ENCODE peak calls at places on chromosomes 1 and 21, in eight cellular contexts. V, S, Y, N, K, A, F and D are unnamed samples.

GRCh38 chr1:68497358-68497698 is 446 bp upstream of the DEPDC1 start:
- DNase-seq in V (no peak), S (no peak), Y (no peak), N (no peak), K (no peak), A (no peak), F (no peak), D (no peak)

GRCh38 chr1:32184639-32185038 is 5.2 kb downstream of the TXLNA start:
- DNase-seq in V (no peak), S (no peak), Y (no peak), N (no peak), K (no peak), A (no peak), F (no peak), D (no peak)

GRCh38 chr1:151130837-151131586 is 15.4 kb downstream of the SEMA6C start:
- DNase-seq in V (no peak), S (peak), Y (no peak), N (no peak), K (peak), A (peak), F (peak), D (no peak)

GRCh38 chr21:37181059-37181458 is 86.1 kb downstream of the VPS26C start:
- DNase-seq in V (no peak), S (no peak), Y (no peak), N (no peak), K (no peak), A (no peak), F (no peak), D (no peak)

GRCh38 chr1:68149907-68150306 is 82.4 kb downstream of the WLS start:
- DNase-seq in V (no peak), S (no peak), Y (no peak), N (no peak), K (no peak), A (no peak), F (peak), D (no peak)

GRCh38 chr1:237042892-237043576 is 1.1 kb downstream of the RYR2 start:
- DNase-seq in V (no peak), S (peak), Y (no peak), N (no peak), K (no peak), A (no peak), F (peak), D (no peak)

GRCh38 chr1:149936076-149936991 is at the start of gene MTMR11:
- DNase-seq in V (no peak), S (peak), Y (no peak), N (no peak), K (peak), A (no peak), F (peak), D (peak)

GRCh38 chr1:230878584-230878975 is 10.3 kb upstream of the C1orf198 start:
- DNase-seq in V (no peak), S (peak), Y (no peak), N (no peak), K (no peak), A (no peak), F (no peak), D (no peak)

GRCh38 chr21:15667010-15667409 is 62.8 kb upstream of the USP25 start:
- DNase-seq in V (no peak), S (peak), Y (no peak), N (no peak), K (no peak), A (no peak), F (no peak), D (peak)

GRCh38 chr1:12448746-12449177 is 169.2 kb downstream of the DHRS3 start:
- DNase-seq in V (no peak), S (peak), Y (no peak), N (peak), K (peak), A (no peak), F (no peak), D (no peak)

GRCh38 chr1:20899154-20899972 is 112.3 kb upstream of the HP1BP3 start:
- DNase-seq in V (no peak), S (no peak), Y (no peak), N (no peak), K (no peak), A (no peak), F (no peak), D (peak)
- TF ChIP-seq EZH2 in V (no peak), S (no peak), Y (no peak), N (no peak), K (no peak), A (no peak), F (no peak), D (no peak)

GRCh38 chr1:1259948-1260614 is 13.6 kb upstream of the C1QTNF12 start:
- DNase-seq in V (no peak), S (no peak), Y (no peak), N (no peak), K (no peak), A (no peak), F (no peak), D (no peak)

GRCh38 chr1:1260843-1261560 is 12.7 kb downstream of the UBE2J2 start:
- DNase-seq in V (no peak), S (no peak), Y (no peak), N (no peak), K (no peak), A (no peak), F (no peak), D (no peak)

GRCh38 chr1:1264026-1264425 is 9.6 kb downstream of the UBE2J2 start:
- DNase-seq in V (no peak), S (no peak), Y (no peak), N (no peak), K (no peak), A (no peak), F (no peak), D (no peak)

GRCh38 chr1:1264868-1265272 is 8.8 kb downstream of the UBE2J2 start:
- DNase-seq in V (no peak), S (peak), Y (no peak), N (no peak), K (peak), A (no peak), F (peak), D (peak)

DNA sequence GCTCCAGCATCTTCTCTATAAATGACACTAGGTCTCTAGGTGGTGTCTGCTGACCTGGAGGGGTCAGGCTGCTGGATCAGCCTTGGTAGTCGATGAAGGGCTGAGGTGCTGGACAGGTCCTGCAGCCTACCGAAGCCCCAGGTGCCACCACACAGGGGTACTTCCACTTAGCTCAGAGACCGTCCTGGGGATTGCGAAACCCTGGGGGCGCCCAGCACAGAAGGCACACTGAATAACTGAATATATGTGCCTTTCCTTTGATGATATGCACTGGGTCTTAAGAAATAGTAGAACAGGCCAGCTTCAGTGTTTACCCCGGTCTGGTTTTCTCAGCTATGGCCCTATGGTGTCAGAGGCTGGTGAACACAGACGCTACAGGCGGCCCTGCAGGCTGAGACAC is 10.9 kb downstream of the UBE2J2 start:
- DNase-seq in V (no peak), S (no peak), Y (no peak), N (no peak), K (no peak), A (no peak), F (no peak), D (no peak)
- H3K4me2 ChIP-seq in V (no peak), S (no peak), Y (no peak), N (no peak), K (no peak), A (no peak), F (no peak), D (no peak)

GRCh38 chr1:156387899-156388813 is 19.1 kb downstream of the RHBG start:
- DNase-seq in V (no peak), S (no peak), Y (no peak), N (peak), K (no peak), A (no peak), F (peak), D (no peak)

GRCh38 chr1:156386949-156387898 is 18.2 kb downstream of the RHBG start:
- DNase-seq in V (no peak), S (no peak), Y (no peak), N (no peak), K (no peak), A (no peak), F (no peak), D (no peak)

GRCh38 chr1:156389311-156389710 is 20.3 kb downstream of the RHBG start:
- DNase-seq in V (no peak), S (no peak), Y (no peak), N (no peak), K (no peak), A (no peak), F (no peak), D (no peak)

GRCh38 chr1:156390409-156391144 is 21.6 kb downstream of the RHBG start:
- DNase-seq in V (no peak), S (no peak), Y (no peak), N (no peak), K (no peak), A (no peak), F (no peak), D (no peak)

GRCh38 chr1:156388814-156389137 is 19.8 kb downstream of the RHBG start:
- DNase-seq in V (no peak), S (no peak), Y (no peak), N (no peak), K (no peak), A (no peak), F (no peak), D (no peak)
- H3K4me3 ChIP-seq in V (no peak), S (no peak), Y (no peak), N (no peak), K (no peak), A (no peak), F (peak), D (no peak)

GRCh38 chr1:242523282-242523967 is 1.1 kb downstream of the PLD5 start:
- DNase-seq in V (no peak), S (no peak), Y (no peak), N (no peak), K (no peak), A (no peak), F (peak), D (no peak)
- TF ChIP-seq EZH2 in V (no peak), S (no peak), Y (no peak), N (no peak), K (no peak), A (no peak), F (peak), D (no peak)

DNA sequence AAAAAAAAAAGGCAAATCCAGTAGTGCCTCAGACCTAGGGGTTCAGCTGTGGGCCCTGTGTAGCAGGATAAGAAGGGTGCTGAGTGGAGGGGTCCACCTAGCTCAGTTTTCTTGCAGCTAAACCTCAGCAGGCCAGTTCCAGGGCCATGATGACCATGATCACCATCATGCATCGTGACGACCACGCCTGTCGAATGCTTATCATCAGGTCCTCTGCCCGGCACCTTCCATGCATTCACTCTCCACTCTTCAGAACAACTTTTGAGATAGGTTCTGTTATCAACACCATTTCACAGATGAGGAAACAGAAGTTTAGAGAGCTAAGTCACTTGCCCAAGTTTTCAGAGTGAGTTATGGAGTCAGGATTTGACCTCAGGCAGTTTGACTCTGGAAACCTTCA is 54.9 kb downstream of the ACBD3 start:
- DNase-seq in V (no peak), S (no peak), Y (no peak), N (no peak), K (peak), A (no peak), F (no peak), D (no peak)
- H3K4me2 ChIP-seq in V (no peak), S (no peak), Y (no peak), N (no peak), K (peak), A (no peak), F (no peak), D (no peak)

DNA sequence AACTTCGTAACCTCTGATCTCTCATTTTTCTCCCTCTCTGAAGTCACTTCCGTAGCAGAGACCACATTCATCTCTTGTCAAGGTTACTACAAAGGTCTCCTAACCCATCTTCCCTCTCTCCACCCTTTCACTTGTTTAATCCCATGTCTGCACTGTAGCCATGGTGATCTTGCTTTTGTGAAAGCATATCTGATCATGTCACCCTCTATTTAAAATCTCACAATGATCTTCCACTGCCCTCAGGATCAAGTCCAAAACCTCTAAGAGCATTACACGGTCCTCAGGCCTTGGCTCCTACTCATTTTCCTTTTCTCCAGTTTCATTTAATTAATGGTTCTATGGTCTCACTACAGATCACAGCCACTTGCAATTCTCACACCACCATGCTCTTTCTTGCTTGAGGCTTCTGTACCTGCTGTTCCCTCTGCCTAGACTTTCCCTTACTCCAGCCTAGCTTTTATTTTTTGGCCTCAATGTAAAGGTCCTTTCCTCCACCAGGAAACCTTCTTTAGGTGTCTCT is 12.1 kb downstream of the ARHGEF11 start:
- DNase-seq in V (no peak), S (no peak), Y (no peak), N (no peak), K (no peak), A (no peak), F (no peak), D (no peak)
- H3K4me3 ChIP-seq in V (no peak), S (no peak), Y (no peak), N (no peak), K (no peak), A (no peak), F (no peak), D (no peak)

GRCh38 chr1:215087603-215088002 is 5.1 kb downstream of the KCNK2 start:
- DNase-seq in V (no peak), S (no peak), Y (no peak), N (no peak), K (no peak), A (no peak), F (no peak), D (peak)

GRCh38 chr1:215079456-215079855 is 3.1 kb upstream of the KCNK2 start:
- DNase-seq in V (no peak), S (no peak), Y (no peak), N (no peak), K (no peak), A (no peak), F (no peak), D (no peak)

GRCh38 chr1:215082532-215083407 is at the start of gene KCNK2:
- DNase-seq in V (no peak), S (peak), Y (no peak), N (no peak), K (no peak), A (no peak), F (peak), D (peak)

GRCh38 chr1:215081566-215082531 is 688 bp upstream of the KCNK2 start:
- DNase-seq in V (no peak), S (no peak), Y (no peak), N (no peak), K (no peak), A (no peak), F (peak), D (no peak)

GRCh38 chr1:215083408-215083961 is 948 bp downstream of the KCNK2 start:
- DNase-seq in V (no peak), S (peak), Y (no peak), N (no peak), K (no peak), A (no peak), F (peak), D (no peak)
- TF ChIP-seq EZH2 in V (no peak), S (no peak), Y (no peak), N (no peak), K (no peak), A (no peak), F (peak), D (peak)